ENCODE peak calls at places on chromosome 17, in ten cellular contexts. A, X, P, C, L, D, W, U, Z and I are unnamed samples.

GRCh38 chr17:44049294-44050080 is 17.0 kb downstream of the LSM12 start:
- DNase-seq in D (no peak), C (no peak), X (no peak), U (no peak), L (no peak), Z (no peak), A (no peak), W (no peak), P (no peak), I (no peak)

GRCh38 chr17:41061969-41062368 is 2.1 kb upstream of the KRTAP2-3 start:
- DNase-seq in L (peak; percentile 93), A (no peak), U (no peak), D (no peak), Z (peak; percentile 94), X (no peak), C (no peak), P (no peak), W (no peak), I (peak; percentile 71)

GRCh38 chr17:44121997-44122824 is 1.2 kb downstream of the HDAC5 start:
- DNase-seq in W (no peak), U (peak; percentile 30), A (no peak), P (no peak), X (no peak), Z (no peak), L (no peak), C (no peak), D (no peak), I (no peak)

GRCh38 chr17:1908699-1909309 is 79.0 kb downstream of the RPA1 start:
- DNase-seq in D (peak; percentile 51), U (peak; percentile 87), Z (peak; percentile 77), W (peak; percentile 46), P (no peak), L (peak; percentile 70), X (peak; percentile 85), A (no peak), C (no peak), I (peak; percentile 54)

GRCh38 chr17:78289004-78289403 is 57.6 kb downstream of the TMEM235 start:
- DNase-seq in W (no peak), D (no peak), C (no peak), L (no peak), A (no peak), P (no peak), U (no peak), X (no peak), Z (no peak), I (no peak)

GRCh38 chr17:2797632-2798031 is 1.4 kb downstream of the RAP1GAP2 start:
- DNase-seq in Z (no peak), C (no peak), W (no peak), P (no peak), D (no peak), A (no peak), L (no peak), U (no peak), X (peak; percentile 62), I (no peak)

GRCh38 chr17:38461683-38462082 is 33.4 kb downstream of the ARHGAP23 start:
- DNase-seq in D (no peak), X (no peak), Z (no peak), W (no peak), L (no peak), C (no peak), A (no peak), U (no peak), P (no peak), I (no peak)

GRCh38 chr17:15026088-15026487 is 239.0 kb downstream of the PMP22 start:
- DNase-seq in P (no peak), L (no peak), A (no peak), U (no peak), C (no peak), D (no peak), W (no peak), Z (no peak), X (no peak), I (no peak)

GRCh38 chr17:45577571-45578279 is 87.2 kb upstream of the PLEKHM1 start:
- DNase-seq in A (no peak), P (no peak), X (no peak), Z (no peak), C (no peak), L (no peak), D (no peak), U (peak; percentile 0), W (no peak), I (no peak)